ENCODE peak calls at places on chromosomes 11 and 22, in nine cellular contexts. One of them, this sample, is unnamed.

GRCh38 chr11:74138572-74138971 is 32.2 kb downstream of the C2CD3 start:
- DNase-seq in thoracic aorta: no peak
- DNase-seq in transverse colon: no peak
- DNase-seq in IMR-90: peak; percentile 99
- DNase-seq in epithelial cell of proximal tubule: peak; percentile 92
- DNase-seq in astrocyte of the spinal cord: peak; percentile 98
- DNase-seq in GM23338: peak; percentile 12
- DNase-seq in brain microvascular endothelial cell: peak; percentile 94
- DNase-seq in colonic mucosa: peak; percentile 48
- DNase-seq in this sample: peak; percentile 97

GRCh38 chr22:50010676-50011446 is 1.7 kb downstream of the IL17REL start:
- DNase-seq in thoracic aorta: no peak
- DNase-seq in transverse colon: peak; percentile 9
- DNase-seq in IMR-90: no peak
- DNase-seq in epithelial cell of proximal tubule: no peak
- DNase-seq in astrocyte of the spinal cord: no peak
- DNase-seq in GM23338: no peak
- DNase-seq in brain microvascular endothelial cell: no peak
- DNase-seq in colonic mucosa: no peak
- DNase-seq in this sample: no peak

GRCh38 chr22:41845380-41846267 is 12.7 kb downstream of the SREBF2 start:
- DNase-seq in thoracic aorta: no peak
- DNase-seq in transverse colon: no peak
- DNase-seq in IMR-90: no peak
- DNase-seq in epithelial cell of proximal tubule: no peak
- DNase-seq in astrocyte of the spinal cord: no peak
- DNase-seq in GM23338: no peak
- DNase-seq in brain microvascular endothelial cell: no peak
- DNase-seq in colonic mucosa: no peak
- DNase-seq in this sample: no peak

GRCh38 chr22:46592390-46592872 is 27.8 kb upstream of the GRAMD4 start:
- DNase-seq in thoracic aorta: no peak
- DNase-seq in transverse colon: peak; percentile 71
- DNase-seq in IMR-90: peak; percentile 71
- DNase-seq in epithelial cell of proximal tubule: no peak
- DNase-seq in astrocyte of the spinal cord: peak; percentile 97
- DNase-seq in GM23338: no peak
- DNase-seq in brain microvascular endothelial cell: peak; percentile 77
- DNase-seq in colonic mucosa: no peak
- DNase-seq in this sample: peak; percentile 97

GRCh38 chr22:17171016-17171312 is 11.9 kb upstream of the HDHD5 start:
- DNase-seq in thoracic aorta: no peak
- DNase-seq in transverse colon: no peak
- DNase-seq in IMR-90: no peak
- DNase-seq in epithelial cell of proximal tubule: no peak
- DNase-seq in astrocyte of the spinal cord: no peak
- DNase-seq in GM23338: no peak
- DNase-seq in brain microvascular endothelial cell: no peak
- DNase-seq in colonic mucosa: no peak
- DNase-seq in this sample: no peak

GRCh38 chr11:45664376-45665205 is 831 bp downstream of the CHST1 start:
- DNase-seq in thoracic aorta: no peak
- DNase-seq in transverse colon: no peak
- DNase-seq in IMR-90: no peak
- DNase-seq in epithelial cell of proximal tubule: no peak
- DNase-seq in astrocyte of the spinal cord: no peak
- DNase-seq in GM23338: peak; percentile 58
- DNase-seq in brain microvascular endothelial cell: no peak
- DNase-seq in colonic mucosa: no peak
- DNase-seq in this sample: no peak

GRCh38 chr11:117986981-117987495 is 844 bp downstream of the IL10RA start:
- DNase-seq in thoracic aorta: no peak
- DNase-seq in transverse colon: peak; percentile 50
- DNase-seq in IMR-90: no peak
- DNase-seq in epithelial cell of proximal tubule: no peak
- DNase-seq in astrocyte of the spinal cord: no peak
- DNase-seq in GM23338: no peak
- DNase-seq in brain microvascular endothelial cell: no peak
- DNase-seq in colonic mucosa: no peak
- DNase-seq in this sample: no peak

GRCh38 chr11:94171693-94172440 is 43.2 kb downstream of the PANX1 start:
- DNase-seq in thoracic aorta: no peak
- DNase-seq in transverse colon: peak; percentile 34
- DNase-seq in IMR-90: peak; percentile 50
- DNase-seq in epithelial cell of proximal tubule: no peak
- DNase-seq in astrocyte of the spinal cord: no peak
- DNase-seq in GM23338: peak; percentile 88
- DNase-seq in brain microvascular endothelial cell: peak; percentile 24
- DNase-seq in colonic mucosa: peak; percentile 41
- DNase-seq in this sample: peak; percentile 18

GRCh38 chr11:9313648-9314290 is 624 bp downstream of the TMEM41B start:
- DNase-seq in thoracic aorta: no peak
- DNase-seq in transverse colon: peak; percentile 9
- DNase-seq in IMR-90: peak; percentile 8
- DNase-seq in epithelial cell of proximal tubule: no peak
- DNase-seq in astrocyte of the spinal cord: peak; percentile 18
- DNase-seq in GM23338: peak; percentile 54
- DNase-seq in brain microvascular endothelial cell: no peak
- DNase-seq in colonic mucosa: peak; percentile 32
- DNase-seq in this sample: no peak

GRCh38 chr11:120863359-120863758 is 160.5 kb upstream of the TBCEL start:
- DNase-seq in thoracic aorta: no peak
- DNase-seq in transverse colon: no peak
- DNase-seq in IMR-90: peak; percentile 15
- DNase-seq in epithelial cell of proximal tubule: peak; percentile 4
- DNase-seq in astrocyte of the spinal cord: no peak
- DNase-seq in GM23338: no peak
- DNase-seq in brain microvascular endothelial cell: peak; percentile 1
- DNase-seq in colonic mucosa: no peak
- DNase-seq in this sample: no peak

GRCh38 chr11:74465291-74465708 is 2.0 kb downstream of the KCNE3 start:
- DNase-seq in thoracic aorta: no peak
- DNase-seq in transverse colon: peak; percentile 73
- DNase-seq in IMR-90: no peak
- DNase-seq in epithelial cell of proximal tubule: no peak
- DNase-seq in astrocyte of the spinal cord: no peak
- DNase-seq in GM23338: no peak
- DNase-seq in brain microvascular endothelial cell: no peak
- DNase-seq in colonic mucosa: peak; percentile 88
- DNase-seq in this sample: no peak

GRCh38 chr11:118533769-118534729 is 3.1 kb downstream of the TMEM25 start:
- DNase-seq in thoracic aorta: no peak
- DNase-seq in transverse colon: peak; percentile 57
- DNase-seq in IMR-90: no peak
- DNase-seq in epithelial cell of proximal tubule: no peak
- DNase-seq in astrocyte of the spinal cord: no peak
- DNase-seq in GM23338: no peak
- DNase-seq in brain microvascular endothelial cell: no peak
- DNase-seq in colonic mucosa: no peak
- DNase-seq in this sample: no peak

GRCh38 chr11:105757107-105757506 is 147.2 kb downstream of the GRIA4 start:
- DNase-seq in thoracic aorta: no peak
- DNase-seq in transverse colon: no peak
- DNase-seq in IMR-90: no peak
- DNase-seq in epithelial cell of proximal tubule: no peak
- DNase-seq in astrocyte of the spinal cord: no peak
- DNase-seq in GM23338: no peak
- DNase-seq in brain microvascular endothelial cell: no peak
- DNase-seq in colonic mucosa: no peak
- DNase-seq in this sample: no peak
- H3K4me3 ChIP-seq in thoracic aorta: no peak overlapping the region
- H3K4me3 ChIP-seq in transverse colon: no peak overlapping the region
- H3K4me3 ChIP-seq in IMR-90: no peak overlapping the region
- H3K4me3 ChIP-seq in epithelial cell of proximal tubule: no peak overlapping the region
- H3K4me3 ChIP-seq in astrocyte of the spinal cord: no peak overlapping the region
- H3K4me3 ChIP-seq in GM23338: no peak overlapping the region
- H3K4me3 ChIP-seq in brain microvascular endothelial cell: no peak overlapping the region
- H3K4me3 ChIP-seq in colonic mucosa: no peak overlapping the region
- H3K4me3 ChIP-seq in this sample: no peak overlapping the region

DNA sequence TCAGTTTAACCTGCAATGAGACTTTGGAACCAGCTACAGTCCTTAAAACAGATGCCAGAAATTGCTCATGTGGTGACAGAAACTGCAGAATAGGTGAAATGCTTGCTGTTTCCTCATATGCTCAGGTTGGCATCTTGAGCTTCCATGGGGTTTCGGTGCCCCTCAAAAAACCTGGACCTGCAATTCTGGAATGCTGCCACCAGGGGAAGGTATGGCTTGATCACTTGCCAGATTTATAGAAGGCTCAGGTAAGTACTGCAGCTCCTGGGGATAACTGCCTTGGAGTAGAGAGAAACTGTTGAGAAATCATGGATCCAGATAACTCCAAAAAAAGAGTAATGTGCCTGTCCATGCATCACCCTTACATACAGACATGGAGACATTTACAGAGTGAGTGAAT is 113.0 kb downstream of the CTTN start:
- DNase-seq in thoracic aorta: no peak
- DNase-seq in transverse colon: no peak
- DNase-seq in IMR-90: no peak
- DNase-seq in epithelial cell of proximal tubule: no peak
- DNase-seq in astrocyte of the spinal cord: no peak
- DNase-seq in GM23338: peak; percentile 79
- DNase-seq in brain microvascular endothelial cell: no peak
- DNase-seq in colonic mucosa: no peak
- DNase-seq in this sample: no peak
- TF ChIP-seq CTCF in thoracic aorta: no peak
- TF ChIP-seq CTCF in transverse colon: no peak
- TF ChIP-seq CTCF in IMR-90: no peak
- TF ChIP-seq CTCF in epithelial cell of proximal tubule: peak; percentile 45
- TF ChIP-seq CTCF in astrocyte of the spinal cord: peak; percentile 1
- TF ChIP-seq CTCF in GM23338: peak; percentile 79
- TF ChIP-seq CTCF in brain microvascular endothelial cell: peak; percentile 14
- TF ChIP-seq CTCF in colonic mucosa: no peak
- TF ChIP-seq CTCF in this sample: no peak

DNA sequence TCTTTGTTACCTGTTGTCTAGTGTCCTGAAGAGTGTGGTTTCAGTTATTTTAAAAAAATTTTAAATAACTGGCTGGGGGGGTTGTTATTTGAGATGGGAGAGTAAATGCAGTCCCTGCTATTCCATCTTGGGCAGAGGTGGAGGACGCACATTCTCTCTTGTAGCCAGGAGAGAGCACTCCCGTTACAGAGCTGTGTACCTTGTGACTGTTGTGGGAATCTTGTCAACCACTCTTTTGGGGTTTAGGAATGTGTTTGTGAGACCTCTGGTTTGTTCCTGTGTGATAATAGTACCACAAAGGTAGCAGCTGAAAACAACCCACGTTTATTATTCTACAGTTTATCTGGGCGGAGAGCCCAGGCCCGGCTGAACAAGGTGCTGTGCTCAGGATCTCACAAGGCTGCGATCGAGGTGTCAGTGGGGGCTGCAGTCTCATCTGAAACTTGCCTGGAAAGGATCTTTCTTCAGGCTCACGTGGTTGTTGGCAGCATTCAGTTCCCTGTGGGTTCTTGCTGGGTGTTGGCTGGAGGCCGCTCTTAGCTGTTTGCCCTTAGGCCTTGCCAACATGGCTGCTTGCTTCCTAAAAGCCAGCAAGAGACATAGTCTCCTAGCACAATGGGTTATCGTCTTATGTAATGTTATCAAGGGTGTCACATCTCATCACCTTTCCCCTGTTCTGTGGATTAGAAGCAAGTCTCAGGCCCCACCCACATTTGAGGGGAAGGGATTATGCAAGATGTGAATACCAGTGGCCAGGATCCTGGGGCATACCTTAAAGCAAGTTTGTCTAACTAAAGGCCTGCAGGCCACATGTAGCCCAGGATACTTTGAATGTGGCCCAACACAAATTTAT is 20.6 kb downstream of the IGHMBP2 start:
- DNase-seq in thoracic aorta: no peak
- DNase-seq in transverse colon: no peak
- DNase-seq in IMR-90: no peak
- DNase-seq in epithelial cell of proximal tubule: no peak
- DNase-seq in astrocyte of the spinal cord: no peak
- DNase-seq in GM23338: no peak
- DNase-seq in brain microvascular endothelial cell: no peak
- DNase-seq in colonic mucosa: no peak
- DNase-seq in this sample: no peak
- H3K4me3 ChIP-seq in thoracic aorta: peak overlapping the region; percentile 35
- H3K4me3 ChIP-seq in transverse colon: no peak overlapping the region
- H3K4me3 ChIP-seq in IMR-90: no peak overlapping the region
- H3K4me3 ChIP-seq in epithelial cell of proximal tubule: no peak overlapping the region
- H3K4me3 ChIP-seq in astrocyte of the spinal cord: no peak overlapping the region
- H3K4me3 ChIP-seq in GM23338: no peak overlapping the region
- H3K4me3 ChIP-seq in brain microvascular endothelial cell: no peak overlapping the region
- H3K4me3 ChIP-seq in colonic mucosa: no peak overlapping the region
- H3K4me3 ChIP-seq in this sample: no peak overlapping the region

GRCh38 chr22:23154461-23154860 is 9.2 kb downstream of the RAB36 start:
- DNase-seq in thoracic aorta: no peak
- DNase-seq in transverse colon: no peak
- DNase-seq in IMR-90: no peak
- DNase-seq in epithelial cell of proximal tubule: no peak
- DNase-seq in astrocyte of the spinal cord: no peak
- DNase-seq in GM23338: no peak
- DNase-seq in brain microvascular endothelial cell: no peak
- DNase-seq in colonic mucosa: no peak
- DNase-seq in this sample: no peak

GRCh38 chr22:23157560-23158515 is 12.6 kb downstream of the RAB36 start:
- DNase-seq in thoracic aorta: no peak
- DNase-seq in transverse colon: no peak
- DNase-seq in IMR-90: no peak
- DNase-seq in epithelial cell of proximal tubule: no peak
- DNase-seq in astrocyte of the spinal cord: no peak
- DNase-seq in GM23338: no peak
- DNase-seq in brain microvascular endothelial cell: no peak
- DNase-seq in colonic mucosa: no peak
- DNase-seq in this sample: no peak

GRCh38 chr22:23155831-23156230 is 10.6 kb downstream of the RAB36 start:
- DNase-seq in thoracic aorta: no peak
- DNase-seq in transverse colon: no peak
- DNase-seq in IMR-90: no peak
- DNase-seq in epithelial cell of proximal tubule: no peak
- DNase-seq in astrocyte of the spinal cord: no peak
- DNase-seq in GM23338: no peak
- DNase-seq in brain microvascular endothelial cell: no peak
- DNase-seq in colonic mucosa: no peak
- DNase-seq in this sample: no peak

GRCh38 chr22:23155143-23155542 is 9.9 kb downstream of the RAB36 start:
- DNase-seq in thoracic aorta: no peak
- DNase-seq in transverse colon: no peak
- DNase-seq in IMR-90: no peak
- DNase-seq in epithelial cell of proximal tubule: no peak
- DNase-seq in astrocyte of the spinal cord: no peak
- DNase-seq in GM23338: no peak
- DNase-seq in brain microvascular endothelial cell: no peak
- DNase-seq in colonic mucosa: no peak
- DNase-seq in this sample: no peak

GRCh38 chr22:23156286-23156685 is 11.0 kb downstream of the RAB36 start:
- DNase-seq in thoracic aorta: no peak
- DNase-seq in transverse colon: no peak
- DNase-seq in IMR-90: no peak
- DNase-seq in epithelial cell of proximal tubule: no peak
- DNase-seq in astrocyte of the spinal cord: no peak
- DNase-seq in GM23338: peak; percentile 56
- DNase-seq in brain microvascular endothelial cell: no peak
- DNase-seq in colonic mucosa: no peak
- DNase-seq in this sample: no peak
- TF ChIP-seq CTCF in thoracic aorta: no peak
- TF ChIP-seq CTCF in transverse colon: no peak
- TF ChIP-seq CTCF in IMR-90: no peak
- TF ChIP-seq CTCF in epithelial cell of proximal tubule: peak; percentile 15
- TF ChIP-seq CTCF in astrocyte of the spinal cord: no peak
- TF ChIP-seq CTCF in GM23338: no peak
- TF ChIP-seq CTCF in brain microvascular endothelial cell: peak; percentile 19
- TF ChIP-seq CTCF in colonic mucosa: no peak
- TF ChIP-seq CTCF in this sample: no peak